ENCODE peak calls at places on chromosomes 5 and 9, in five cellular contexts. One of them, this sample, is unnamed.

GRCh38 chr9:132670816-132671371 is 630 bp downstream of the GTF3C4 start:
- DNase-seq in SK-N-MC: no peak
- DNase-seq in MM.1S: peak; percentile 44
- DNase-seq in MG63: peak; percentile 37
- DNase-seq in heart right ventricle: peak; percentile 7
- DNase-seq in this sample: no peak

GRCh38 chr5:68652507-68652906 is 437.0 kb downstream of the PIK3R1 start:
- DNase-seq in SK-N-MC: no peak
- DNase-seq in MM.1S: no peak
- DNase-seq in MG63: peak; percentile 14
- DNase-seq in heart right ventricle: no peak
- DNase-seq in this sample: peak; percentile 63

GRCh38 chr5:34886718-34887117 is 28.6 kb downstream of the RAD1 start:
- DNase-seq in SK-N-MC: no peak
- DNase-seq in MM.1S: no peak
- DNase-seq in MG63: no peak
- DNase-seq in heart right ventricle: no peak
- DNase-seq in this sample: no peak

GRCh38 chr5:82467006-82467561 is 188.9 kb upstream of the RPS23 start:
- DNase-seq in SK-N-MC: no peak
- DNase-seq in MM.1S: no peak
- DNase-seq in MG63: peak; percentile 31
- DNase-seq in heart right ventricle: no peak
- DNase-seq in this sample: peak; percentile 23

GRCh38 chr9:38371495-38371894 is 21.0 kb upstream of the ALDH1B1 start:
- DNase-seq in SK-N-MC: no peak
- DNase-seq in MM.1S: peak; percentile 62
- DNase-seq in MG63: no peak
- DNase-seq in heart right ventricle: no peak
- DNase-seq in this sample: no peak

GRCh38 chr9:69603656-69604055 is 68.5 kb downstream of the APBA1 start:
- DNase-seq in SK-N-MC: no peak
- DNase-seq in MM.1S: no peak
- DNase-seq in MG63: no peak
- DNase-seq in heart right ventricle: no peak
- DNase-seq in this sample: no peak

GRCh38 chr5:7762267-7762666 is 88.7 kb downstream of the CFAP90 start:
- DNase-seq in SK-N-MC: no peak
- DNase-seq in MM.1S: peak; percentile 92
- DNase-seq in MG63: no peak
- DNase-seq in heart right ventricle: no peak
- DNase-seq in this sample: no peak

GRCh38 chr9:126436545-126437269 is 110.1 kb downstream of the MVB12B start:
- DNase-seq in SK-N-MC: no peak
- DNase-seq in MM.1S: no peak
- DNase-seq in MG63: peak; percentile 51
- DNase-seq in heart right ventricle: no peak
- DNase-seq in this sample: no peak

GRCh38 chr5:151094054-151094858 is 13.4 kb upstream of the TNIP1 start:
- DNase-seq in SK-N-MC: no peak
- DNase-seq in MM.1S: peak; percentile 89
- DNase-seq in MG63: peak; percentile 29
- DNase-seq in heart right ventricle: no peak
- DNase-seq in this sample: no peak

GRCh38 chr5:103452089-103452488 is 110.5 kb downstream of the NUDT12 start:
- DNase-seq in SK-N-MC: no peak
- DNase-seq in MM.1S: no peak
- DNase-seq in MG63: no peak
- DNase-seq in heart right ventricle: no peak
- DNase-seq in this sample: no peak

GRCh38 chr5:9971301-9971700 is 278.4 kb downstream of the ATPSCKMT start:
- DNase-seq in SK-N-MC: no peak
- DNase-seq in MM.1S: no peak
- DNase-seq in MG63: no peak
- DNase-seq in heart right ventricle: no peak
- DNase-seq in this sample: no peak

GRCh38 chr5:132526290-132526973 is 16.9 kb downstream of the IL5 start:
- DNase-seq in SK-N-MC: no peak
- DNase-seq in MM.1S: peak; percentile 70
- DNase-seq in MG63: peak; percentile 18
- DNase-seq in heart right ventricle: peak; percentile 31
- DNase-seq in this sample: no peak

GRCh38 chr5:163757344-163757743 is 251.9 kb downstream of the MAT2B start:
- DNase-seq in SK-N-MC: no peak
- DNase-seq in MM.1S: no peak
- DNase-seq in MG63: no peak
- DNase-seq in heart right ventricle: no peak
- DNase-seq in this sample: no peak

GRCh38 chr5:172238334-172238733 is 44.4 kb downstream of the EFCAB9 start:
- DNase-seq in SK-N-MC: no peak
- DNase-seq in MM.1S: no peak
- DNase-seq in MG63: no peak
- DNase-seq in heart right ventricle: no peak
- DNase-seq in this sample: no peak

GRCh38 chr9:114314256-114314867 is 8.5 kb upstream of the ORM1 start:
- DNase-seq in SK-N-MC: no peak
- DNase-seq in MM.1S: no peak
- DNase-seq in MG63: no peak
- DNase-seq in heart right ventricle: no peak
- DNase-seq in this sample: no peak

GRCh38 chr5:169945831-169946261 is 34.4 kb downstream of the INSYN2B start:
- DNase-seq in SK-N-MC: no peak
- DNase-seq in MM.1S: no peak
- DNase-seq in MG63: peak; percentile 87
- DNase-seq in heart right ventricle: peak; percentile 7
- DNase-seq in this sample: no peak

GRCh38 chr5:126846344-126846743 is 69.4 kb downstream of the LMNB1 start:
- DNase-seq in SK-N-MC: no peak
- DNase-seq in MM.1S: no peak
- DNase-seq in MG63: no peak
- DNase-seq in heart right ventricle: no peak
- DNase-seq in this sample: no peak

GRCh38 chr5:67104859-67105258 is 91.7 kb downstream of the CD180 start:
- DNase-seq in SK-N-MC: no peak
- DNase-seq in MM.1S: no peak
- DNase-seq in MG63: no peak
- DNase-seq in heart right ventricle: no peak
- DNase-seq in this sample: no peak

GRCh38 chr5:107615173-107615856 is 55.4 kb downstream of the EFNA5 start:
- DNase-seq in SK-N-MC: no peak
- DNase-seq in MM.1S: no peak
- DNase-seq in MG63: no peak
- DNase-seq in heart right ventricle: no peak
- DNase-seq in this sample: no peak

GRCh38 chr5:137310051-137310730 is 188.9 kb downstream of the SPOCK1 start:
- DNase-seq in SK-N-MC: no peak
- DNase-seq in MM.1S: no peak
- DNase-seq in MG63: peak; percentile 78
- DNase-seq in heart right ventricle: no peak
- DNase-seq in this sample: peak; percentile 87

GRCh38 chr9:31500422-31500821 is 884.0 kb upstream of the ACO1 start:
- DNase-seq in SK-N-MC: no peak
- DNase-seq in MM.1S: no peak
- DNase-seq in MG63: no peak
- DNase-seq in heart right ventricle: no peak
- DNase-seq in this sample: no peak

GRCh38 chr9:108184941-108185340 is 670.8 kb downstream of the ACTL7B start:
- DNase-seq in SK-N-MC: no peak
- DNase-seq in MM.1S: no peak
- DNase-seq in MG63: peak; percentile 73
- DNase-seq in heart right ventricle: no peak
- DNase-seq in this sample: no peak

GRCh38 chr5:6188344-6188743 is 190.0 kb downstream of the MED10 start:
- DNase-seq in SK-N-MC: no peak
- DNase-seq in MM.1S: no peak
- DNase-seq in MG63: no peak
- DNase-seq in heart right ventricle: no peak
- DNase-seq in this sample: no peak

GRCh38 chr9:74379718-74380117 is 117.4 kb upstream of the RORB start:
- DNase-seq in SK-N-MC: peak; percentile 12
- DNase-seq in MM.1S: peak; percentile 80
- DNase-seq in MG63: no peak
- DNase-seq in heart right ventricle: no peak
- DNase-seq in this sample: no peak

GRCh38 chr5:144356489-144356888 is 185.8 kb downstream of the KCTD16 start:
- DNase-seq in SK-N-MC: no peak
- DNase-seq in MM.1S: no peak
- DNase-seq in MG63: no peak
- DNase-seq in heart right ventricle: no peak
- DNase-seq in this sample: no peak

GRCh38 chr9:136643596-136644342 is 18.9 kb upstream of the EGFL7 start:
- DNase-seq in SK-N-MC: no peak
- DNase-seq in MM.1S: no peak
- DNase-seq in MG63: no peak
- DNase-seq in heart right ventricle: no peak
- DNase-seq in this sample: no peak

GRCh38 chr5:7395432-7396168 is at the start of gene ADCY2:
- DNase-seq in SK-N-MC: no peak
- DNase-seq in MM.1S: no peak
- DNase-seq in MG63: no peak
- DNase-seq in heart right ventricle: no peak
- DNase-seq in this sample: no peak

GRCh38 chr5:180850434-180851078 is 10.5 kb downstream of the ZFP62 start:
- DNase-seq in SK-N-MC: no peak
- DNase-seq in MM.1S: no peak
- DNase-seq in MG63: no peak
- DNase-seq in heart right ventricle: no peak
- DNase-seq in this sample: no peak
- H3K36me3 ChIP-seq in SK-N-MC: peaks cover 79% of the 10 kb centered on the region
- H3K36me3 ChIP-seq in MM.1S: peaks cover 26% of the 10 kb centered on the region
- H3K36me3 ChIP-seq in MG63: peaks cover 87% of the 10 kb centered on the region
- H3K36me3 ChIP-seq in heart right ventricle: peaks cover 7% of the 10 kb centered on the region
- H3K36me3 ChIP-seq in this sample: peaks cover 14% of the 10 kb centered on the region

DNA sequence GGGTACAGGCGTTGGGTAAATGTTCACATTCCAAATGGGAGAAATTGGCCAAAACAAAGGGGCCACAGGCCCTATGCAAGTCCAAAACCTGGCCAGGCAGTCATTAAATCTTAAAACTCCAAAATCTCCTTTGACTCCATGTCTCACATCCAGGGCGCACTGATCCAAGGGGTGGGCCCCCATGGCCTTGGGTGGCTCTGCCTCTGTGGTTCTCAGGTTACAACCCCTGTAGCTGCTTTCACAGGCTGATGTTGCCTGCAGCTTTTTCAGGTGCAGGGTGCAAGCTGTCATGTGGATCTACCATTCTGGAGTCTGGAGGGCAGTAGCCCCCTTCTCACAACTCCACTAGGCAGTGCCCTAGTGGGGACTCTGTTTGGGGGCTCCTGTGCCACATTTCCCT is 44.8 kb downstream of the NLN start:
- DNase-seq in SK-N-MC: no peak
- DNase-seq in MM.1S: no peak
- DNase-seq in MG63: no peak
- DNase-seq in heart right ventricle: no peak
- DNase-seq in this sample: no peak
- H3K36me3 ChIP-seq in SK-N-MC: peaks cover 31% of the 10 kb centered on the region
- H3K36me3 ChIP-seq in MM.1S: no peaks in the 10 kb centered on the region
- H3K36me3 ChIP-seq in MG63: peaks cover 51% of the 10 kb centered on the region
- H3K36me3 ChIP-seq in heart right ventricle: no peaks in the 10 kb centered on the region
- H3K36me3 ChIP-seq in this sample: no peaks in the 10 kb centered on the region

GRCh38 chr5:149623473-149623872 is 42.2 kb downstream of the ARHGEF37 start:
- DNase-seq in SK-N-MC: no peak
- DNase-seq in MM.1S: no peak
- DNase-seq in MG63: no peak
- DNase-seq in heart right ventricle: no peak
- DNase-seq in this sample: no peak
- H3K36me3 ChIP-seq in SK-N-MC: no peaks in the 10 kb centered on the region
- H3K36me3 ChIP-seq in MM.1S: no peaks in the 10 kb centered on the region
- H3K36me3 ChIP-seq in MG63: no peaks in the 10 kb centered on the region
- H3K36me3 ChIP-seq in heart right ventricle: peaks cover 4% of the 10 kb centered on the region
- H3K36me3 ChIP-seq in this sample: no peaks in the 10 kb centered on the region

GRCh38 chr9:33906769-33907168 is 89.8 kb downstream of the UBE2R2 start:
- DNase-seq in SK-N-MC: no peak
- DNase-seq in MM.1S: no peak
- DNase-seq in MG63: no peak
- DNase-seq in heart right ventricle: no peak
- DNase-seq in this sample: no peak

GRCh38 chr9:33908749-33909148 is 91.8 kb downstream of the UBE2R2 start:
- DNase-seq in SK-N-MC: no peak
- DNase-seq in MM.1S: no peak
- DNase-seq in MG63: no peak
- DNase-seq in heart right ventricle: no peak
- DNase-seq in this sample: no peak

GRCh38 chr9:33905137-33905536 is 88.2 kb downstream of the UBE2R2 start:
- DNase-seq in SK-N-MC: no peak
- DNase-seq in MM.1S: no peak
- DNase-seq in MG63: no peak
- DNase-seq in heart right ventricle: no peak
- DNase-seq in this sample: no peak

GRCh38 chr9:33908114-33908513 is 91.2 kb downstream of the UBE2R2 start:
- DNase-seq in SK-N-MC: no peak
- DNase-seq in MM.1S: no peak
- DNase-seq in MG63: no peak
- DNase-seq in heart right ventricle: no peak
- DNase-seq in this sample: no peak

GRCh38 chr9:33903157-33903780 is 86.3 kb downstream of the UBE2R2 start:
- DNase-seq in SK-N-MC: no peak
- DNase-seq in MM.1S: no peak
- DNase-seq in MG63: no peak
- DNase-seq in heart right ventricle: no peak
- DNase-seq in this sample: no peak
- H3K36me3 ChIP-seq in SK-N-MC: peaks cover 49% of the 10 kb centered on the region
- H3K36me3 ChIP-seq in MM.1S: no peaks in the 10 kb centered on the region
- H3K36me3 ChIP-seq in MG63: peaks cover 3% of the 10 kb centered on the region
- H3K36me3 ChIP-seq in heart right ventricle: no peaks in the 10 kb centered on the region
- H3K36me3 ChIP-seq in this sample: peaks cover 5% of the 10 kb centered on the region

GRCh38 chr9:98018347-98018746 is 35.2 kb downstream of the ANP32B start:
- DNase-seq in SK-N-MC: no peak
- DNase-seq in MM.1S: no peak
- DNase-seq in MG63: no peak
- DNase-seq in heart right ventricle: no peak
- DNase-seq in this sample: no peak

GRCh38 chr9:98020471-98021145 is 35.9 kb upstream of the NANS start:
- DNase-seq in SK-N-MC: no peak
- DNase-seq in MM.1S: no peak
- DNase-seq in MG63: no peak
- DNase-seq in heart right ventricle: no peak
- DNase-seq in this sample: no peak

GRCh38 chr9:98019098-98019497 is 36.0 kb downstream of the ANP32B start:
- DNase-seq in SK-N-MC: no peak
- DNase-seq in MM.1S: no peak
- DNase-seq in MG63: no peak
- DNase-seq in heart right ventricle: no peak
- DNase-seq in this sample: no peak

GRCh38 chr9:98016137-98016680 is 33.1 kb downstream of the ANP32B start:
- DNase-seq in SK-N-MC: no peak
- DNase-seq in MM.1S: no peak
- DNase-seq in MG63: no peak
- DNase-seq in heart right ventricle: no peak
- DNase-seq in this sample: no peak

GRCh38 chr9:98017306-98017705 is 34.2 kb downstream of the ANP32B start:
- DNase-seq in SK-N-MC: no peak
- DNase-seq in MM.1S: peak; percentile 57
- DNase-seq in MG63: no peak
- DNase-seq in heart right ventricle: no peak
- DNase-seq in this sample: no peak
- H3K36me3 ChIP-seq in SK-N-MC: peaks cover 91% of the 10 kb centered on the region
- H3K36me3 ChIP-seq in MM.1S: peaks cover 12% of the 10 kb centered on the region
- H3K36me3 ChIP-seq in MG63: peaks cover 90% of the 10 kb centered on the region
- H3K36me3 ChIP-seq in heart right ventricle: peaks cover 7% of the 10 kb centered on the region
- H3K36me3 ChIP-seq in this sample: peaks cover 16% of the 10 kb centered on the region